ENCODE peak calls at places on chromosome 1, in six cellular contexts. Q is activated CD8-positive, alpha-beta T cell treated with anti-CD3 and anti-CD28 coated beads for 36 hours; R is GM13977; Z is NCI-H69; K is Calu3; I is left ventricle myocardium inferior. S is an unnamed sample.

GRCh38 chr1:232764458-232765231 is 40.6 kb upstream of the MAP10 start:
- DNase-seq in Q (no peak), K (no peak), R (no peak), Z (no peak), I (no peak), S (no peak)

GRCh38 chr1:164588388-164589341 is 29.7 kb downstream of the PBX1 start:
- DNase-seq in Z (peak), R (no peak), Q (no peak), I (peak), K (peak), S (peak)

GRCh38 chr1:171245458-171246064 is 2.7 kb upstream of the FMO1 start:
- DNase-seq in R (peak), Z (peak), I (no peak), K (peak), Q (peak), S (peak)

GRCh38 chr1:223771469-223771813 is 59.1 kb downstream of the CAPN2 start:
- DNase-seq in I (no peak), R (no peak), K (no peak), Z (no peak), Q (no peak), S (no peak)

GRCh38 chr1:200925821-200926220 is 31.1 kb downstream of the INAVA start:
- DNase-seq in R (no peak), Z (no peak), Q (peak), K (no peak), I (no peak), S (no peak)

GRCh38 chr1:219659682-219660081 is 46.8 kb upstream of the ZC3H11B start:
- DNase-seq in R (no peak), Z (peak), Q (no peak), I (no peak), K (no peak), S (peak)

GRCh38 chr1:44354268-44354839 is 703 bp downstream of the ERI3 start:
- DNase-seq in Q (no peak), K (no peak), R (no peak), Z (no peak), I (no peak), S (no peak)

GRCh38 chr1:156627313-156627880 is 8.2 kb downstream of the HAPLN2 start:
- DNase-seq in R (peak), Z (peak), K (peak), Q (peak), I (no peak), S (peak)

GRCh38 chr1:246142320-246142893 is 364.7 kb downstream of the SMYD3 start:
- DNase-seq in Q (no peak), I (no peak), K (peak), R (no peak), Z (no peak), S (peak)

GRCh38 chr1:245997471-245998258 is 509.4 kb downstream of the SMYD3 start:
- DNase-seq in Z (peak), R (no peak), K (peak), Q (no peak), I (peak), S (no peak)

GRCh38 chr1:35807614-35808375 is at the start of gene AGO4:
- DNase-seq in I (peak), Z (peak), R (peak), Q (peak), K (peak), S (no peak)

GRCh38 chr1:25094995-25095394 is 137.3 kb downstream of the SYF2 start:
- DNase-seq in Z (no peak), I (no peak), K (no peak), Q (no peak), R (no peak), S (no peak)

GRCh38 chr1:24338447-24338846 is 19.3 kb downstream of the GRHL3 start:
- DNase-seq in I (no peak), Q (no peak), K (no peak), Z (no peak), R (no peak), S (no peak)

GRCh38 chr1:209777587-209777986 is 6.8 kb downstream of the C1orf74 start:
- DNase-seq in R (no peak), I (no peak), Q (no peak), Z (no peak), K (no peak), S (no peak)

GRCh38 chr1:79777481-79778219 is 771.1 kb upstream of the ADGRL4 start:
- DNase-seq in Q (no peak), R (peak), I (no peak), K (no peak), Z (no peak), S (no peak)

GRCh38 chr1:198220428-198220827 is 63.6 kb downstream of the NEK7 start:
- DNase-seq in K (peak), I (no peak), Q (no peak), R (no peak), Z (peak), S (no peak)

GRCh38 chr1:74534241-74534640 is 21.8 kb upstream of the LRRC53 start:
- DNase-seq in Q (no peak), R (no peak), I (no peak), K (no peak), Z (no peak), S (no peak)